ENCODE peak calls at places on chromosome 3, in four cellular contexts. R, P, M and G are unnamed samples.

GRCh38 chr3:4904801-4905695 is 74.2 kb upstream of the BHLHE40 start:
- DNase-seq in R (peak), P (peak), M (no peak), G (no peak)

GRCh38 chr3:104810896-104811295 is 555.8 kb upstream of the ALCAM start:
- DNase-seq in R (peak), P (no peak), M (no peak), G (no peak)

GRCh38 chr3:123161167-123161566 is 40.6 kb upstream of the SEC22A start:
- DNase-seq in R (no peak), P (no peak), M (no peak), G (no peak)

GRCh38 chr3:4768021-4768420 is 211.2 kb upstream of the BHLHE40 start:
- DNase-seq in R (no peak), P (no peak), M (no peak), G (no peak)

GRCh38 chr3:111712294-111713180 is 117.4 kb upstream of the ZBED2 start:
- DNase-seq in R (no peak), P (no peak), M (no peak), G (no peak)

GRCh38 chr3:193086688-193087087 is 154.3 kb upstream of the PLAAT1 start:
- DNase-seq in R (no peak), P (no peak), M (no peak), G (no peak)

GRCh38 chr3:60645801-60646200 is 605.5 kb downstream of the FHIT start:
- DNase-seq in R (no peak), P (no peak), M (no peak), G (no peak)

GRCh38 chr3:148757238-148757930 is 59.7 kb downstream of the AGTR1 start:
- DNase-seq in R (no peak), P (no peak), M (no peak), G (no peak)

GRCh38 chr3:11784962-11785361 is 61.7 kb downstream of the TAMM41 start:
- DNase-seq in R (no peak), P (no peak), M (no peak), G (no peak)

GRCh38 chr3:38610934-38611333 is 38.6 kb downstream of the SCN5A start:
- DNase-seq in R (no peak), P (no peak), M (no peak), G (no peak)

GRCh38 chr3:104273046-104273649 is 1093.6 kb upstream of the ALCAM start:
- DNase-seq in R (no peak), P (peak), M (no peak), G (no peak)

GRCh38 chr3:71345429-71346027 is 238.0 kb downstream of the FOXP1 start:
- DNase-seq in R (no peak), P (no peak), M (no peak), G (no peak)

GRCh38 chr3:23202203-23202920 is 765 bp upstream of the UBE2E2 start:
- DNase-seq in R (peak), P (peak), M (peak), G (peak)

GRCh38 chr3:188624384-188624783 is 470.4 kb downstream of the LPP start:
- DNase-seq in R (peak), P (no peak), M (peak), G (peak)

GRCh38 chr3:192422321-192422997 is 304.9 kb downstream of the FGF12 start:
- DNase-seq in R (no peak), P (no peak), M (no peak), G (no peak)

GRCh38 chr3:126292318-126293070 is 64.7 kb downstream of the KLF15 start:
- DNase-seq in R (no peak), P (no peak), M (no peak), G (peak)

GRCh38 chr3:100277255-100277800 is 16.5 kb downstream of the TBC1D23 start:
- DNase-seq in R (no peak), P (no peak), M (no peak), G (no peak)

GRCh38 chr3:180633722-180634121 is 31.8 kb downstream of the TTC14 start:
- DNase-seq in R (no peak), P (no peak), M (no peak), G (no peak)

GRCh38 chr3:186775999-186776398 is 7.4 kb upstream of the EIF4A2 start:
- DNase-seq in R (no peak), P (no peak), M (no peak), G (no peak)
- TF ChIP-seq CTCF in R (no peak), P (no peak), M (no peak), G (no peak)

DNA sequence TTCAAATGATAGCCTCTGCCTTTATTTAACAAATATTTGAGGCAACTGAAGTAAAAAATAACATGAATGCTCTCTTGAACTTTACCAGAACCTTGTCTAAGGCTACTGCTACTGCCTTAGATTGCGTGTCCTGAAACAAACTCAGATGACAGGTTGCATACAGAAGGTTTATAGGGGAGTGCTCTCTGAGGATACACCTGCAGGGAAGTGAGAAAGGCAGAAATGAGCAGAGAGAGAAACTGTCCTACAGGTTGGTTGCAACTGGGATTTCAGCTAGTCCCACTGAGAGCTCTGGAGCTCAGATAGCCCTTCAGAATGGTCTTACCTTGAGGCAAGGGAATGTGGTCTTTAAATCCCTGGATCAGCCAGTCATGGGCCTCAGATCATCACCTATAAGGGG is 165.5 kb downstream of the IL5RA start:
- DNase-seq in R (no peak), P (no peak), M (no peak), G (no peak)
- TF ChIP-seq POLR2AphosphoS5 in R (no peak), P (no peak), M (no peak), G (no peak)

GRCh38 chr3:184167786-184168185 is 6.9 kb upstream of the AP2M1 start:
- DNase-seq in R (no peak), P (no peak), M (no peak), G (no peak)
- TF ChIP-seq CTCF in R (no peak), P (no peak), M (no peak), G (no peak)

GRCh38 chr3:41920406-41920970 is 41.4 kb downstream of the ULK4 start:
- DNase-seq in R (no peak), P (no peak), M (no peak), G (no peak)

GRCh38 chr3:41912280-41912679 is 49.6 kb downstream of the ULK4 start:
- DNase-seq in R (no peak), P (no peak), M (no peak), G (no peak)

GRCh38 chr3:41915353-41915752 is 46.5 kb downstream of the ULK4 start:
- DNase-seq in R (no peak), P (no peak), M (no peak), G (no peak)
- TF ChIP-seq POLR2AphosphoS5 in R (no peak), P (no peak), M (no peak), G (no peak)

GRCh38 chr3:85821130-85821756 is 862.5 kb downstream of the CADM2 start:
- DNase-seq in R (no peak), P (no peak), M (no peak), G (no peak)
- TF ChIP-seq CTCF in R (no peak), P (no peak), M (peak), G (no peak)

GRCh38 chr3:98732239-98733054 is 30.7 kb upstream of the ST3GAL6 start:
- DNase-seq in R (peak), P (no peak), M (peak), G (peak)
- TF ChIP-seq POLR2AphosphoS5 in R (peak), P (no peak), M (peak), G (no peak)

GRCh38 chr3:52218953-52219650 is 6.3 kb downstream of the TLR9 start:
- DNase-seq in R (peak), P (no peak), M (peak), G (peak)

GRCh38 chr3:52218026-52218425 is 7.4 kb downstream of the TLR9 start:
- DNase-seq in R (no peak), P (no peak), M (no peak), G (no peak)

GRCh38 chr3:52217409-52217805 is 8.0 kb downstream of the TLR9 start:
- DNase-seq in R (no peak), P (no peak), M (peak), G (no peak)

GRCh38 chr3:52216585-52217408 is 8.6 kb downstream of the TLR9 start:
- DNase-seq in R (peak), P (no peak), M (peak), G (peak)

GRCh38 chr3:52218454-52218853 is 7.0 kb downstream of the TLR9 start:
- DNase-seq in R (no peak), P (peak), M (peak), G (no peak)
- TF ChIP-seq CTCF in R (no peak), P (no peak), M (no peak), G (no peak)

GRCh38 chr3:19147905-19148767 is at the start of gene KCNH8:
- DNase-seq in R (peak), P (peak), M (no peak), G (peak)
- TF ChIP-seq POLR2AphosphoS5 in R (no peak), P (no peak), M (no peak), G (no peak)

DNA sequence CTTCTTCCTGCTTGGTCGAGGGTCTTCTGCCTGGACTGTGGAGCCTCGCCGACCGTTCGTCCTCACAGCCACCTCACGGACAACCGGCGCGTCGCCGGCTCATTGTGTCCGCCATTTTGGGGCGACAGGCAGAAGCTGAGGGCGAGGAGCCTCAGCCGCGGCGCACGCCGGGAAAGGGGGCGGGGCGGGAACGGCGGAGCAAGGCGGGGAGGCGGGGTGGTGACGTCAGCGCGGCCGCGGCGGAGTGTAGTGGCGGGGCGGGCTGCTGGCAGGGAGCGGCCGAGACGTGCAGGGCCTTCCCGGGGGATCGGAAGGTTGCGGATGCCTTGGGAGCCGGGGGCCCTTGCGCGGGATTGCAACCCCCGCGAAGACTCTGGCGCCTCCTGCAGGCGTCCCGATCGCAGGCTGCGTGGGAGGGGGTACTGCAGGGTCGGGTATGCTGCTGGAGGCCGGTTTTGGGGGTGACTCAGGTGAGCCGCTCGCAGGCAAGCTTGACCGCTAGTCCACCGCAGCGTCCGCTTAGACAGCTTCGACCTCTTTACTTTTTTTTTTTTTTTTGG is at the start of gene WDR82:
- DNase-seq in R (peak), P (peak), M (peak), G (peak)
- TF ChIP-seq CTCF in R (peak), P (peak), M (peak), G (peak)

DNA sequence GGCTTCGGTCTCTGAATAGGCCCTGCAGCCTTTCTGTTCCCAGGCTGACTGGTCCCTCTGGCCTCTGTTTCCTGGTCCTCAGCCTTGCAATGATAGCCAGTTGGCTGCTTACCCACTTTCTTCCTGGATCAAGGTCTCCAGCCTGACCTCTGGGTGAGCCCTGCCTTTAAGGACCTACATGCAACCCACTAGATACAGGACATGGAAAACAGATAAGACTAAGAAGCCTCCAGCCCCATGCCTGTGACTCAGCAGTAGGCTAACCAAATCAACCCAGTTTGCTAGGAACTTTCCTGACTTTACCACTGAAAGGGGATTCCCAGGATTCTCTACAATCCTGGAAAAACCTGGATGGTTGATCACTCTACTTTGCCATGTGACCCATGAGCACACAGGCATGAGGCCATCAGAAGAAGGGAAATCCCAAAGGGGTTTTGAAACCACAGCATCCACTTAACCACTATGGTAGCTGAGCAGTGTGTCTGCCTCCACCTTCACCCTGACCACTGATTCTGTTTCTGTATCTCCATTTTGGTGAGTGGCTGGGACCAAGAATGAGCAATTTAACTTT is 188.1 kb downstream of the CHST2 start:
- DNase-seq in R (no peak), P (peak), M (no peak), G (no peak)
- TF ChIP-seq POLR2AphosphoS5 in R (no peak), P (peak), M (no peak), G (no peak)